ENCODE peak calls at places on chromosomes 3 and 15, in seven cellular contexts. One of them, this sample, is unnamed.

GRCh38 chr3:140572334-140572733 is 105.5 kb upstream of the TRIM42 start:
- DNase-seq in lower leg skin: no peak
- DNase-seq in endothelial cell: no peak
- DNase-seq in gastrocnemius medialis: no peak
- DNase-seq in fibroblast of mammary gland: no peak
- DNase-seq in thoracic aorta: no peak
- DNase-seq in WERI-Rb-1: no peak
- DNase-seq in this sample: no peak

GRCh38 chr15:34583399-34584320 is at the start of gene GOLGA8B:
- DNase-seq in lower leg skin: no peak
- DNase-seq in endothelial cell: peak
- DNase-seq in gastrocnemius medialis: peak
- DNase-seq in fibroblast of mammary gland: peak
- DNase-seq in thoracic aorta: no peak
- DNase-seq in WERI-Rb-1: peak
- DNase-seq in this sample: peak

GRCh38 chr3:16203671-16204629 is 29.5 kb downstream of the GALNT15 start:
- DNase-seq in lower leg skin: no peak
- DNase-seq in endothelial cell: no peak
- DNase-seq in gastrocnemius medialis: no peak
- DNase-seq in fibroblast of mammary gland: no peak
- DNase-seq in thoracic aorta: no peak
- DNase-seq in WERI-Rb-1: no peak
- DNase-seq in this sample: no peak

GRCh38 chr3:190432216-190432615 is 17.5 kb downstream of the TMEM207 start:
- DNase-seq in lower leg skin: no peak
- DNase-seq in endothelial cell: no peak
- DNase-seq in gastrocnemius medialis: no peak
- DNase-seq in fibroblast of mammary gland: peak
- DNase-seq in thoracic aorta: no peak
- DNase-seq in WERI-Rb-1: no peak
- DNase-seq in this sample: no peak

GRCh38 chr3:128932516-128933212 is 53.2 kb downstream of the ACAD9 start:
- DNase-seq in lower leg skin: no peak
- DNase-seq in endothelial cell: no peak
- DNase-seq in gastrocnemius medialis: no peak
- DNase-seq in fibroblast of mammary gland: no peak
- DNase-seq in thoracic aorta: no peak
- DNase-seq in WERI-Rb-1: peak
- DNase-seq in this sample: no peak

GRCh38 chr3:13420051-13420816 is at the start of gene NUP210:
- DNase-seq in lower leg skin: no peak
- DNase-seq in endothelial cell: peak
- DNase-seq in gastrocnemius medialis: no peak
- DNase-seq in fibroblast of mammary gland: no peak
- DNase-seq in thoracic aorta: no peak
- DNase-seq in WERI-Rb-1: peak
- DNase-seq in this sample: peak

GRCh38 chr3:197513953-197514785 is 41.6 kb downstream of the BDH1 start:
- DNase-seq in lower leg skin: no peak
- DNase-seq in endothelial cell: no peak
- DNase-seq in gastrocnemius medialis: no peak
- DNase-seq in fibroblast of mammary gland: no peak
- DNase-seq in thoracic aorta: no peak
- DNase-seq in WERI-Rb-1: no peak
- DNase-seq in this sample: no peak

GRCh38 chr15:95501865-95502264 is 828.6 kb upstream of the NR2F2 start:
- DNase-seq in lower leg skin: no peak
- DNase-seq in endothelial cell: no peak
- DNase-seq in gastrocnemius medialis: no peak
- DNase-seq in fibroblast of mammary gland: no peak
- DNase-seq in thoracic aorta: no peak
- DNase-seq in WERI-Rb-1: no peak
- DNase-seq in this sample: no peak

GRCh38 chr15:41832875-41833274 is 5.0 kb downstream of the JMJD7 start:
- DNase-seq in lower leg skin: peak
- DNase-seq in endothelial cell: no peak
- DNase-seq in gastrocnemius medialis: no peak
- DNase-seq in fibroblast of mammary gland: no peak
- DNase-seq in thoracic aorta: no peak
- DNase-seq in WERI-Rb-1: no peak
- DNase-seq in this sample: peak

GRCh38 chr15:100180921-100181320 is 160.9 kb downstream of the ADAMTS17 start:
- DNase-seq in lower leg skin: no peak
- DNase-seq in endothelial cell: no peak
- DNase-seq in gastrocnemius medialis: no peak
- DNase-seq in fibroblast of mammary gland: no peak
- DNase-seq in thoracic aorta: no peak
- DNase-seq in WERI-Rb-1: no peak
- DNase-seq in this sample: no peak

GRCh38 chr3:39532777-39533176 is 65.3 kb downstream of the MOBP start:
- DNase-seq in lower leg skin: no peak
- DNase-seq in endothelial cell: no peak
- DNase-seq in gastrocnemius medialis: no peak
- DNase-seq in fibroblast of mammary gland: no peak
- DNase-seq in thoracic aorta: no peak
- DNase-seq in WERI-Rb-1: no peak
- DNase-seq in this sample: no peak

GRCh38 chr3:53682807-53683206 is 163.4 kb downstream of the CHDH start:
- DNase-seq in lower leg skin: no peak
- DNase-seq in endothelial cell: no peak
- DNase-seq in gastrocnemius medialis: no peak
- DNase-seq in fibroblast of mammary gland: no peak
- DNase-seq in thoracic aorta: no peak
- DNase-seq in WERI-Rb-1: no peak
- DNase-seq in this sample: no peak

GRCh38 chr3:197003461-197004385 is 25.9 kb downstream of the MELTF start:
- DNase-seq in lower leg skin: no peak
- DNase-seq in endothelial cell: no peak
- DNase-seq in gastrocnemius medialis: no peak
- DNase-seq in fibroblast of mammary gland: peak
- DNase-seq in thoracic aorta: no peak
- DNase-seq in WERI-Rb-1: no peak
- DNase-seq in this sample: no peak

GRCh38 chr3:132253262-132253878 is 63.8 kb upstream of the ACP3 start:
- DNase-seq in lower leg skin: peak
- DNase-seq in endothelial cell: peak
- DNase-seq in gastrocnemius medialis: no peak
- DNase-seq in fibroblast of mammary gland: peak
- DNase-seq in thoracic aorta: no peak
- DNase-seq in WERI-Rb-1: peak
- DNase-seq in this sample: peak

GRCh38 chr3:74314696-74315095 is 299.8 kb downstream of the CNTN3 start:
- DNase-seq in lower leg skin: no peak
- DNase-seq in endothelial cell: no peak
- DNase-seq in gastrocnemius medialis: no peak
- DNase-seq in fibroblast of mammary gland: peak
- DNase-seq in thoracic aorta: no peak
- DNase-seq in WERI-Rb-1: no peak
- DNase-seq in this sample: no peak

GRCh38 chr3:142577701-142578308 is 728 bp downstream of the ATR start:
- DNase-seq in lower leg skin: no peak
- DNase-seq in endothelial cell: no peak
- DNase-seq in gastrocnemius medialis: no peak
- DNase-seq in fibroblast of mammary gland: peak
- DNase-seq in thoracic aorta: no peak
- DNase-seq in WERI-Rb-1: no peak
- DNase-seq in this sample: no peak

GRCh38 chr15:94744080-94744793 is 512.9 kb downstream of the MCTP2 start:
- DNase-seq in lower leg skin: no peak
- DNase-seq in endothelial cell: no peak
- DNase-seq in gastrocnemius medialis: no peak
- DNase-seq in fibroblast of mammary gland: no peak
- DNase-seq in thoracic aorta: no peak
- DNase-seq in WERI-Rb-1: no peak
- DNase-seq in this sample: no peak

GRCh38 chr3:153513236-153513635 is 351.2 kb downstream of the RAP2B start:
- DNase-seq in lower leg skin: no peak
- DNase-seq in endothelial cell: peak
- DNase-seq in gastrocnemius medialis: no peak
- DNase-seq in fibroblast of mammary gland: peak
- DNase-seq in thoracic aorta: no peak
- DNase-seq in WERI-Rb-1: peak
- DNase-seq in this sample: peak

GRCh38 chr15:83379574-83379973 is 67.6 kb upstream of the SH3GL3 start:
- DNase-seq in lower leg skin: no peak
- DNase-seq in endothelial cell: no peak
- DNase-seq in gastrocnemius medialis: no peak
- DNase-seq in fibroblast of mammary gland: peak
- DNase-seq in thoracic aorta: no peak
- DNase-seq in WERI-Rb-1: no peak
- DNase-seq in this sample: peak

GRCh38 chr15:97124790-97125189 is 794.3 kb downstream of the NR2F2 start:
- DNase-seq in lower leg skin: no peak
- DNase-seq in endothelial cell: no peak
- DNase-seq in gastrocnemius medialis: no peak
- DNase-seq in fibroblast of mammary gland: no peak
- DNase-seq in thoracic aorta: no peak
- DNase-seq in WERI-Rb-1: no peak
- DNase-seq in this sample: no peak

GRCh38 chr15:97129684-97130083 is 799.2 kb downstream of the NR2F2 start:
- DNase-seq in lower leg skin: no peak
- DNase-seq in endothelial cell: no peak
- DNase-seq in gastrocnemius medialis: no peak
- DNase-seq in fibroblast of mammary gland: no peak
- DNase-seq in thoracic aorta: no peak
- DNase-seq in WERI-Rb-1: no peak
- DNase-seq in this sample: no peak

GRCh38 chr15:97126556-97127233 is 796.2 kb downstream of the NR2F2 start:
- DNase-seq in lower leg skin: no peak
- DNase-seq in endothelial cell: no peak
- DNase-seq in gastrocnemius medialis: no peak
- DNase-seq in fibroblast of mammary gland: no peak
- DNase-seq in thoracic aorta: no peak
- DNase-seq in WERI-Rb-1: no peak
- DNase-seq in this sample: no peak
- TF ChIP-seq CTCF in lower leg skin: no peak
- TF ChIP-seq CTCF in endothelial cell: no peak
- TF ChIP-seq CTCF in gastrocnemius medialis: no peak
- TF ChIP-seq CTCF in fibroblast of mammary gland: no peak
- TF ChIP-seq CTCF in thoracic aorta: no peak
- TF ChIP-seq CTCF in WERI-Rb-1: no peak
- TF ChIP-seq CTCF in this sample: no peak

GRCh38 chr15:44550734-44551133 is 13.8 kb downstream of the EIF3J start:
- DNase-seq in lower leg skin: no peak
- DNase-seq in endothelial cell: no peak
- DNase-seq in gastrocnemius medialis: no peak
- DNase-seq in fibroblast of mammary gland: no peak
- DNase-seq in thoracic aorta: no peak
- DNase-seq in WERI-Rb-1: no peak
- DNase-seq in this sample: no peak

GRCh38 chr15:44545934-44546802 is 9.2 kb downstream of the EIF3J start:
- DNase-seq in lower leg skin: no peak
- DNase-seq in endothelial cell: no peak
- DNase-seq in gastrocnemius medialis: peak
- DNase-seq in fibroblast of mammary gland: peak
- DNase-seq in thoracic aorta: no peak
- DNase-seq in WERI-Rb-1: no peak
- DNase-seq in this sample: no peak

GRCh38 chr15:44554934-44555723 is 18.2 kb downstream of the EIF3J start:
- DNase-seq in lower leg skin: no peak
- DNase-seq in endothelial cell: no peak
- DNase-seq in gastrocnemius medialis: no peak
- DNase-seq in fibroblast of mammary gland: no peak
- DNase-seq in thoracic aorta: no peak
- DNase-seq in WERI-Rb-1: no peak
- DNase-seq in this sample: no peak

DNA sequence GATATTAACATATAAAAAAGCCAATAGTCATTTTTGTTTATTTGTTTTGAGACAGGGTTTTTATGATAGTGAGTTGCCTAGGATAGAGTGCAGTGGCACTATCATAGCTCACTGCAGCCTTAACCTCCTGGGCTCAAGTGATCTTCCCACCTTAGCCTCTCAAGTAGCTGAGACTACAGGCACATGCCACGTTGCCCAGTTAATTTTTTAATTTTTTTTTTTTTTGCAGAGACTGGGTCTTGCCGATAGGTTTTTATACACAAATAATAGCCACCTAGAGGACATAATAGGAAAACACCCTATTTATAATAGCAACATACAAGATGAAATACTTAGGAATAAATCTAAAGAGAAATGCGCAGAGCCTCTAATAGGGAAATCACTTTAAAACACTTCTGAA is 13.3 kb downstream of the EIF3J start:
- DNase-seq in lower leg skin: no peak
- DNase-seq in endothelial cell: no peak
- DNase-seq in gastrocnemius medialis: no peak
- DNase-seq in fibroblast of mammary gland: peak
- DNase-seq in thoracic aorta: no peak
- DNase-seq in WERI-Rb-1: no peak
- DNase-seq in this sample: no peak
- TF ChIP-seq CTCF in lower leg skin: no peak
- TF ChIP-seq CTCF in endothelial cell: peak
- TF ChIP-seq CTCF in gastrocnemius medialis: no peak
- TF ChIP-seq CTCF in fibroblast of mammary gland: peak
- TF ChIP-seq CTCF in thoracic aorta: peak
- TF ChIP-seq CTCF in WERI-Rb-1: no peak
- TF ChIP-seq CTCF in this sample: no peak

GRCh38 chr3:32870373-32871091 is 52.7 kb downstream of the TRIM71 start:
- DNase-seq in lower leg skin: no peak
- DNase-seq in endothelial cell: no peak
- DNase-seq in gastrocnemius medialis: no peak
- DNase-seq in fibroblast of mammary gland: no peak
- DNase-seq in thoracic aorta: no peak
- DNase-seq in WERI-Rb-1: no peak
- DNase-seq in this sample: no peak

GRCh38 chr3:32877598-32877997 is 59.8 kb downstream of the TRIM71 start:
- DNase-seq in lower leg skin: no peak
- DNase-seq in endothelial cell: no peak
- DNase-seq in gastrocnemius medialis: no peak
- DNase-seq in fibroblast of mammary gland: no peak
- DNase-seq in thoracic aorta: no peak
- DNase-seq in WERI-Rb-1: no peak
- DNase-seq in this sample: no peak

GRCh38 chr3:32876920-32877319 is 59.1 kb downstream of the TRIM71 start:
- DNase-seq in lower leg skin: no peak
- DNase-seq in endothelial cell: no peak
- DNase-seq in gastrocnemius medialis: no peak
- DNase-seq in fibroblast of mammary gland: no peak
- DNase-seq in thoracic aorta: no peak
- DNase-seq in WERI-Rb-1: no peak
- DNase-seq in this sample: no peak

GRCh38 chr3:32872487-32873382 is 54.9 kb downstream of the TRIM71 start:
- DNase-seq in lower leg skin: peak
- DNase-seq in endothelial cell: no peak
- DNase-seq in gastrocnemius medialis: no peak
- DNase-seq in fibroblast of mammary gland: peak
- DNase-seq in thoracic aorta: no peak
- DNase-seq in WERI-Rb-1: no peak
- DNase-seq in this sample: no peak

GRCh38 chr3:32873491-32874130 is 55.8 kb downstream of the TRIM71 start:
- DNase-seq in lower leg skin: no peak
- DNase-seq in endothelial cell: no peak
- DNase-seq in gastrocnemius medialis: no peak
- DNase-seq in fibroblast of mammary gland: no peak
- DNase-seq in thoracic aorta: no peak
- DNase-seq in WERI-Rb-1: no peak
- DNase-seq in this sample: peak
- TF ChIP-seq CTCF in lower leg skin: no peak
- TF ChIP-seq CTCF in endothelial cell: no peak
- TF ChIP-seq CTCF in gastrocnemius medialis: no peak
- TF ChIP-seq CTCF in fibroblast of mammary gland: no peak
- TF ChIP-seq CTCF in thoracic aorta: no peak
- TF ChIP-seq CTCF in WERI-Rb-1: peak
- TF ChIP-seq CTCF in this sample: no peak

GRCh38 chr3:148379763-148380162 is 317.9 kb upstream of the AGTR1 start:
- DNase-seq in lower leg skin: no peak
- DNase-seq in endothelial cell: peak
- DNase-seq in gastrocnemius medialis: no peak
- DNase-seq in fibroblast of mammary gland: peak
- DNase-seq in thoracic aorta: no peak
- DNase-seq in WERI-Rb-1: peak
- DNase-seq in this sample: peak
- TF ChIP-seq CTCF in lower leg skin: no peak
- TF ChIP-seq CTCF in endothelial cell: no peak
- TF ChIP-seq CTCF in gastrocnemius medialis: peak
- TF ChIP-seq CTCF in fibroblast of mammary gland: peak
- TF ChIP-seq CTCF in thoracic aorta: peak
- TF ChIP-seq CTCF in WERI-Rb-1: peak
- TF ChIP-seq CTCF in this sample: peak